ENCODE peak calls at places on chromosomes 13 and 19, in six cellular contexts. A is astrocyte of the spinal cord, T is cardiac muscle cell, P is bronchial epithelial cell, Q is heart left ventricle, G is lung. F is an unnamed sample.
A peak's percentile ranks its signal among the peaks of the same experiment; 100 is the strongest.

GRCh38 chr19:16334421-16334820 is 9.8 kb downstream of the KLF2 start:
- DNase-seq in P (no peak), Q (no peak), T (no peak), A (no peak), G (no peak), F (no peak)

GRCh38 chr19:32041681-32042292 is 303.6 kb upstream of the ZNF507 start:
- DNase-seq in P (peak; percentile 3), A (peak; percentile 29), Q (peak; percentile 35), T (peak; percentile 56), G (peak; percentile 46), F (peak; percentile 49)

GRCh38 chr13:61002686-61003085 is 413.0 kb downstream of the PCDH20 start:
- DNase-seq in T (no peak), Q (no peak), G (no peak), A (no peak), P (no peak), F (no peak)

GRCh38 chr19:47037766-47038165 is 10.7 kb downstream of the TMEM160 start:
- DNase-seq in Q (no peak), P (no peak), T (no peak), G (no peak), A (no peak), F (no peak)

GRCh38 chr19:7377196-7377595 is 28.5 kb downstream of the ARHGEF18 start:
- DNase-seq in A (no peak), Q (no peak), P (no peak), G (no peak), T (no peak), F (no peak)

GRCh38 chr13:29702912-29703351 is 107.4 kb upstream of the SLC7A1 start:
- DNase-seq in T (peak; percentile 93), G (no peak), A (peak; percentile 88), Q (peak; percentile 37), P (peak; percentile 42), F (peak; percentile 94)

GRCh38 chr19:21789761-21790160 is 22.4 kb upstream of the ZNF100 start:
- DNase-seq in A (no peak), T (no peak), G (no peak), Q (no peak), P (no peak), F (no peak)

GRCh38 chr19:47615230-47615629 is 6.3 kb downstream of the BICRA start:
- DNase-seq in P (no peak), G (no peak), Q (no peak), A (no peak), T (no peak), F (no peak)

GRCh38 chr13:71758823-71759222 is 108.2 kb downstream of the DACH1 start:
- DNase-seq in A (no peak), G (no peak), P (peak; percentile 0), T (peak; percentile 1), Q (no peak), F (no peak)

GRCh38 chr13:44030615-44031014 is 150.9 kb downstream of the LACC1 start:
- DNase-seq in Q (no peak), P (no peak), T (no peak), A (no peak), G (no peak), F (no peak)

GRCh38 chr13:64369121-64369520 is 2861.0 kb downstream of the PCDH9 start:
- DNase-seq in Q (no peak), T (peak; percentile 6), A (no peak), P (peak; percentile 8), G (no peak), F (peak; percentile 49)

GRCh38 chr19:43776285-43776684 is 4.5 kb downstream of the KCNN4 start:
- DNase-seq in P (no peak), Q (no peak), A (no peak), T (no peak), G (no peak), F (no peak)

GRCh38 chr13:79631260-79631659 is 150.3 kb downstream of the NDFIP2 start:
- DNase-seq in Q (no peak), P (peak; percentile 99), G (no peak), A (peak; percentile 78), T (peak; percentile 79), F (peak; percentile 60)

GRCh38 chr13:80115616-80116015 is 225.3 kb downstream of the SPRY2 start:
- DNase-seq in T (no peak), A (no peak), P (no peak), G (no peak), Q (no peak), F (no peak)

DNA sequence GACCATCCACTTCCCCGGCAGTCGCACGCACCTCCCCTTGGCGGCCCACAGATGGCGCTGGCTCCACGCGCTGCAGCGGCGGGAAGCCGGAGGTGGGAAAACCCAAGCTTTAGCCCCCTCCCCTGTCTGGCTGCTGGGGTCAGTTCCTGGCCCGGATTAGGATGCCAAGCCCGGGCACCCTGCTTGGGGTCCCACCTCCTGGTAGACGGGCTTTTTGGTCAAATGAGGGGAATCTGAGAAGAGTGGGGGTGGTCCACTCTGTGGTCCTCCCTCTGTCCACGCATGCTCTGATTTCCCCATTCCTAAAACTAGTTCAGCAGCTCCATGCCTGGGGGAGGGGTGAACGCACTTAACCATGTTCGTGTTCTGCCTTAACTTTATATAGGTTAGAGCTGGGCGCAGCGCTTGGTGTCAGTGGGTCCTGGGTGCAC is 8.1 kb upstream of the ADGRE2 start:
- DNase-seq in Q (peak; percentile 28), P (no peak), A (no peak), G (no peak), T (peak; percentile 57), F (peak; percentile 33)
- TF ChIP-seq CTCF in Q (peak; percentile 43), P (peak; percentile 46), A (peak; percentile 58), G (peak; percentile 17), T (peak; percentile 90), F (peak; percentile 88)

GRCh38 chr13:114118086-114118762 is 14.2 kb downstream of the RASA3 start:
- DNase-seq in Q (no peak), T (no peak), P (no peak), A (no peak), G (no peak), F (no peak)

GRCh38 chr13:114118763-114119123 is 13.7 kb downstream of the RASA3 start:
- DNase-seq in A (peak; percentile 71), T (peak; percentile 62), P (no peak), G (no peak), Q (no peak), F (peak; percentile 80)

GRCh38 chr13:114115796-114116195 is 16.6 kb downstream of the RASA3 start:
- DNase-seq in Q (no peak), T (no peak), A (no peak), P (no peak), G (no peak), F (no peak)

GRCh38 chr13:114115191-114115671 is 17.2 kb downstream of the RASA3 start:
- DNase-seq in T (peak; percentile 72), P (peak; percentile 75), A (peak; percentile 76), Q (peak; percentile 22), G (no peak), F (peak; percentile 75)

DNA sequence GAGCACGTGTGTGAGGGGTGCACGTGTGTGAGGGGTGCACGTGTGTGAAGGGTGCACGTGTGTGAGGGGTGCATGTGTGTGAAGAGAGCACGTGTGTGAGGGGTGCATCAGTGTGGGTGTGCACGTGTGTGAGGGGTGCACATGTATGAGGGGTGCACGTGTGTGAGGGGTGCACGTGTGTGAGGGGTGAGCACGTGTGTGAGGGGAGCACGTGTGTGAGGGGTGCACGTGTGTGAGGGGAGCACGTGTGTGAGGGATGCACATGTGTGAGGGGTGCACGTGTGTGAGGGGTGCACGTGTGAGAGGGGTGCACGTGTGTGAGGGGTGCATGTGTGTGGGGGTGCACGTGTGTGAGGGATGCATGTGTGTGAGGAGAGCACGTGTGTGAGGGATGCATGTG is 15.7 kb downstream of the RASA3 start:
- DNase-seq in A (no peak), T (no peak), P (no peak), G (no peak), Q (no peak), F (no peak)
- H3K4me3 ChIP-seq in A (no peak overlapping the region), T (no peak overlapping the region), P (no peak overlapping the region), G (no peak overlapping the region), Q (no peak overlapping the region), F (no peak overlapping the region)

GRCh38 chr13:113875429-113875815 is 11.5 kb upstream of the GAS6 start:
- DNase-seq in P (no peak), G (no peak), A (no peak), T (no peak), Q (no peak), F (no peak)

GRCh38 chr13:113874177-113874576 is 10.3 kb upstream of the GAS6 start:
- DNase-seq in A (no peak), P (no peak), T (no peak), G (peak; percentile 25), Q (no peak), F (no peak)

GRCh38 chr13:113875829-113876228 is 12.0 kb upstream of the GAS6 start:
- DNase-seq in T (no peak), G (no peak), Q (no peak), P (no peak), A (no peak), F (no peak)

GRCh38 chr13:113876341-113877148 is 12.7 kb upstream of the GAS6 start:
- DNase-seq in T (no peak), A (no peak), Q (no peak), G (no peak), P (no peak), F (no peak)

DNA sequence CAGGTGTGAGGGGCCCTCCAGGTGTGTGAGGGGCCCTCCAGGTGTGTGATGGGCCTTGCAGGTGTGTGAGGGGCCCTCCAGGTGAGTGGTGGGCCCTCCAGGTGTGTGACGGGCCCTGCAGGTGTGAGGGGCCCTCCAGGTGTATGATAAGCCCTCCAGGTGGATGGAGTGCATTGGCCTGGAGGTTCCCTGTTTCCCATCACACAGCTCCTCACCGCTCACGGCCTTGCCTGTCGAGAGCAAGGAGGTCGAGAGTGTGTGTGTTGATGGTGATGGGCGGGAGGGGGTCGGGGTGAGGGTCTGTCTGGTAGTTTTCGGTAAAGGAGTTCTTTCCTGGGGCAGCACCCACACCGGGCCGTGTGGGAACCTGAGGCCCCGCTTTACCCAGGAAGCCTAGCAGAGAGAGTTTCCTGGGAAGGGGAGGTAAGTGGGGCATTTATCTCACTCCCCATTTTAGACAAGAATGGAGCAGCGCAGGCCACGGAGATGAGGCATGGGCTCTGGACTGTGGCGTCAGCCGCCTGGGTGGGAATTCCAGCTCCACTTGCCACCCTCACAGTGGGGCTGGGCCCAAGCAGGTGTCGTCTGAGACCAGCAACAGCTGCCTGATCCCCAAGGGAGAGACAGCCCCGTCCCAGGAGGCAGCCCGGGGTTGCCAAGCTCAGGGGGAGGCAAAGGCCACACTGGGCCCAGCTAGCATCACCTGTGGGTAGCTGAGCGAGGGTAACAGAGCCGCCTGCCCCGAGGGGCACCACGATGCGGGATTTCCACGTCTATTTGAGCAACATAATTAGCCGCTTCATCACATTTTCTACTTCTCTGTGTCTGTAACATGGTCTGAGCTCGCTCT is 10.9 kb upstream of the GAS6 start:
- DNase-seq in G (no peak), P (no peak), T (no peak), A (no peak), Q (no peak), F (no peak)
- TF ChIP-seq CTCF in G (no peak), P (no peak), T (no peak), A (no peak), Q (no peak), F (no peak)

GRCh38 chr19:51016798-51017683 is 2.5 kb downstream of the KLK10 start:
- DNase-seq in G (peak; percentile 82), A (no peak), Q (peak; percentile 43), T (peak; percentile 47), P (peak; percentile 43), F (peak; percentile 33)

GRCh38 chr19:51018745-51019543 is 565 bp downstream of the KLK10 start:
- DNase-seq in G (peak; percentile 57), P (no peak), T (peak; percentile 21), A (no peak), Q (no peak), F (no peak)

GRCh38 chr19:51022526-51022925 is 3.0 kb upstream of the KLK10 start:
- DNase-seq in G (no peak), Q (no peak), T (no peak), A (no peak), P (no peak), F (no peak)

GRCh38 chr19:51020988-51021651 is 1.6 kb upstream of the KLK10 start:
- DNase-seq in G (no peak), P (peak; percentile 63), T (peak; percentile 74), Q (no peak), A (peak; percentile 25), F (peak; percentile 75)

GRCh38 chr19:51019544-51019925 is at the start of gene KLK10:
- DNase-seq in Q (no peak), G (no peak), A (no peak), T (no peak), P (no peak), F (no peak)
- H3K4me3 ChIP-seq in Q (peak within 1 kb of the TSS; percentile 50), G (no peak within 1 kb of the TSS), A (no peak within 1 kb of the TSS), T (peak within 1 kb of the TSS; percentile 17), P (peak within 1 kb of the TSS; percentile 33), F (no peak within 1 kb of the TSS)

F was measured in choroid plexus epithelial cell.